ENCODE peak calls at places on chromosomes 2 and 18, in seven cellular contexts. One of them, this sample, is unnamed.

GRCh38 chr2:86661333-86661732 is 37.7 kb upstream of the RNF103 start:
- DNase-seq in neuronal stem cell: no peak
- DNase-seq in activated T-helper 1 cell treated with anti-CD3 and anti-CD28 coated beads, Interleukin-2, amount 50 U/mL, for 16 hours: no peak
- DNase-seq in BJ: no peak
- DNase-seq in NCI-H446 treated with DMSO at 0.1 percent for 48 hours: no peak
- DNase-seq in activated naive CD8-positive, alpha-beta T cell treated with anti-CD3 and anti-CD28 coated beads, Interleukin-2, amount 10 ng/mL, durations not matched to agents 7 days and 5 days: no peak
- DNase-seq in dorsolateral prefrontal cortex: no peak
- DNase-seq in this sample: no peak

GRCh38 chr2:212957624-212958023 is 193.8 kb downstream of the IKZF2 start:
- DNase-seq in BJ: no peak
- DNase-seq in dorsolateral prefrontal cortex: no peak
- DNase-seq in neuronal stem cell: no peak
- DNase-seq in activated T-helper 1 cell treated with anti-CD3 and anti-CD28 coated beads, Interleukin-2, amount 50 U/mL, for 16 hours: no peak
- DNase-seq in NCI-H446 treated with DMSO at 0.1 percent for 48 hours: no peak
- DNase-seq in activated naive CD8-positive, alpha-beta T cell treated with anti-CD3 and anti-CD28 coated beads, Interleukin-2, amount 10 ng/mL, durations not matched to agents 7 days and 5 days: no peak
- DNase-seq in this sample: no peak

GRCh38 chr18:9898792-9899549 is 13.2 kb downstream of the TXNDC2 start:
- DNase-seq in BJ: no peak
- DNase-seq in activated naive CD8-positive, alpha-beta T cell treated with anti-CD3 and anti-CD28 coated beads, Interleukin-2, amount 10 ng/mL, durations not matched to agents 7 days and 5 days: no peak
- DNase-seq in NCI-H446 treated with DMSO at 0.1 percent for 48 hours: no peak
- DNase-seq in activated T-helper 1 cell treated with anti-CD3 and anti-CD28 coated beads, Interleukin-2, amount 50 U/mL, for 16 hours: no peak
- DNase-seq in neuronal stem cell: no peak
- DNase-seq in dorsolateral prefrontal cortex: no peak
- DNase-seq in this sample: no peak

GRCh38 chr2:216842634-216843033 is 17.2 kb downstream of the TNP1 start:
- DNase-seq in activated naive CD8-positive, alpha-beta T cell treated with anti-CD3 and anti-CD28 coated beads, Interleukin-2, amount 10 ng/mL, durations not matched to agents 7 days and 5 days: no peak
- DNase-seq in NCI-H446 treated with DMSO at 0.1 percent for 48 hours: no peak
- DNase-seq in activated T-helper 1 cell treated with anti-CD3 and anti-CD28 coated beads, Interleukin-2, amount 50 U/mL, for 16 hours: no peak
- DNase-seq in dorsolateral prefrontal cortex: no peak
- DNase-seq in neuronal stem cell: no peak
- DNase-seq in BJ: no peak
- DNase-seq in this sample: no peak

GRCh38 chr2:68765739-68766377 is 31.2 kb downstream of the ARHGAP25 start:
- DNase-seq in dorsolateral prefrontal cortex: no peak
- DNase-seq in neuronal stem cell: no peak
- DNase-seq in NCI-H446 treated with DMSO at 0.1 percent for 48 hours: no peak
- DNase-seq in BJ: no peak
- DNase-seq in activated naive CD8-positive, alpha-beta T cell treated with anti-CD3 and anti-CD28 coated beads, Interleukin-2, amount 10 ng/mL, durations not matched to agents 7 days and 5 days: no peak
- DNase-seq in activated T-helper 1 cell treated with anti-CD3 and anti-CD28 coated beads, Interleukin-2, amount 50 U/mL, for 16 hours: no peak
- DNase-seq in this sample: no peak

GRCh38 chr2:71358931-71359671 is 27.5 kb downstream of the ZNF638 start:
- DNase-seq in BJ: no peak
- DNase-seq in activated naive CD8-positive, alpha-beta T cell treated with anti-CD3 and anti-CD28 coated beads, Interleukin-2, amount 10 ng/mL, durations not matched to agents 7 days and 5 days: no peak
- DNase-seq in activated T-helper 1 cell treated with anti-CD3 and anti-CD28 coated beads, Interleukin-2, amount 50 U/mL, for 16 hours: no peak
- DNase-seq in neuronal stem cell: no peak
- DNase-seq in NCI-H446 treated with DMSO at 0.1 percent for 48 hours: no peak
- DNase-seq in dorsolateral prefrontal cortex: peak; percentile 21
- DNase-seq in this sample: no peak

GRCh38 chr2:46644690-46645385 is 165.5 kb downstream of the TMEM247 start:
- DNase-seq in activated T-helper 1 cell treated with anti-CD3 and anti-CD28 coated beads, Interleukin-2, amount 50 U/mL, for 16 hours: no peak
- DNase-seq in activated naive CD8-positive, alpha-beta T cell treated with anti-CD3 and anti-CD28 coated beads, Interleukin-2, amount 10 ng/mL, durations not matched to agents 7 days and 5 days: no peak
- DNase-seq in dorsolateral prefrontal cortex: no peak
- DNase-seq in neuronal stem cell: no peak
- DNase-seq in BJ: no peak
- DNase-seq in NCI-H446 treated with DMSO at 0.1 percent for 48 hours: no peak
- DNase-seq in this sample: no peak

GRCh38 chr2:9639000-9639602 is 8.3 kb upstream of the YWHAQ start:
- DNase-seq in BJ: no peak
- DNase-seq in NCI-H446 treated with DMSO at 0.1 percent for 48 hours: no peak
- DNase-seq in activated naive CD8-positive, alpha-beta T cell treated with anti-CD3 and anti-CD28 coated beads, Interleukin-2, amount 10 ng/mL, durations not matched to agents 7 days and 5 days: no peak
- DNase-seq in activated T-helper 1 cell treated with anti-CD3 and anti-CD28 coated beads, Interleukin-2, amount 50 U/mL, for 16 hours: no peak
- DNase-seq in neuronal stem cell: no peak
- DNase-seq in dorsolateral prefrontal cortex: no peak
- DNase-seq in this sample: no peak

GRCh38 chr2:43934567-43934966 is 61.2 kb downstream of the LRPPRC start:
- DNase-seq in activated naive CD8-positive, alpha-beta T cell treated with anti-CD3 and anti-CD28 coated beads, Interleukin-2, amount 10 ng/mL, durations not matched to agents 7 days and 5 days: no peak
- DNase-seq in NCI-H446 treated with DMSO at 0.1 percent for 48 hours: no peak
- DNase-seq in activated T-helper 1 cell treated with anti-CD3 and anti-CD28 coated beads, Interleukin-2, amount 50 U/mL, for 16 hours: no peak
- DNase-seq in dorsolateral prefrontal cortex: no peak
- DNase-seq in BJ: no peak
- DNase-seq in neuronal stem cell: no peak
- DNase-seq in this sample: no peak

GRCh38 chr2:33059452-33060156 is 112.9 kb downstream of the LTBP1 start:
- DNase-seq in dorsolateral prefrontal cortex: no peak
- DNase-seq in NCI-H446 treated with DMSO at 0.1 percent for 48 hours: no peak
- DNase-seq in activated T-helper 1 cell treated with anti-CD3 and anti-CD28 coated beads, Interleukin-2, amount 50 U/mL, for 16 hours: no peak
- DNase-seq in neuronal stem cell: no peak
- DNase-seq in BJ: no peak
- DNase-seq in activated naive CD8-positive, alpha-beta T cell treated with anti-CD3 and anti-CD28 coated beads, Interleukin-2, amount 10 ng/mL, durations not matched to agents 7 days and 5 days: no peak
- DNase-seq in this sample: no peak

This sample was measured in NCI-H1694 treated with DMSO at 0.1 percent for 48 hours.